ENCODE peak calls at places on chromosomes 4 and X, in eight cellular contexts. P, X, O, F, B, A, T and R are unnamed samples.

GRCh38 chr4:95267081-95267480 is 281.7 kb downstream of the UNC5C start:
- DNase-seq in P (no peak), X (no peak), O (no peak), F (no peak), B (no peak), A (no peak), T (peak), R (no peak)

GRCh38 chr4:139633661-139634060 is 32.0 kb upstream of the MGST2 start:
- DNase-seq in P (peak), X (peak), O (peak), F (no peak), B (peak), A (no peak), T (peak), R (no peak)

GRCh38 chr4:73479323-73479722 is 2.2 kb upstream of the AFM start:
- DNase-seq in P (no peak), X (no peak), O (no peak), F (no peak), B (no peak), A (no peak), T (no peak), R (no peak)

GRCh38 chr4:178937130-178937529 is 1494.9 kb upstream of the AGA start:
- DNase-seq in P (no peak), X (no peak), O (no peak), F (no peak), B (no peak), A (no peak), T (peak), R (no peak)

GRCh38 chr4:21544410-21544809 is 404.2 kb downstream of the KCNIP4 start:
- DNase-seq in P (no peak), X (no peak), O (peak), F (no peak), B (no peak), A (no peak), T (no peak), R (no peak)

GRCh38 chr4:14504162-14504561 is 498.1 kb upstream of the CPEB2 start:
- DNase-seq in P (no peak), X (no peak), O (no peak), F (no peak), B (no peak), A (no peak), T (no peak), R (no peak)

GRCh38 chrX:120514236-120514635 is 45.1 kb upstream of the LAMP2 start:
- DNase-seq in P (no peak), X (no peak), O (peak), F (no peak), B (peak), A (no peak), T (peak), R (no peak)

GRCh38 chr4:47218631-47219030 is 187.3 kb downstream of the GABRB1 start:
- DNase-seq in P (no peak), X (no peak), O (no peak), F (no peak), B (no peak), A (no peak), T (no peak), R (no peak)

GRCh38 chr4:13706130-13706529 is 78.6 kb upstream of the BOD1L1 start:
- DNase-seq in P (no peak), X (no peak), O (no peak), F (no peak), B (no peak), A (no peak), T (no peak), R (no peak)

GRCh38 chr4:181166742-181167399 is 1076.3 kb upstream of the TENM3 start:
- DNase-seq in P (no peak), X (no peak), O (no peak), F (no peak), B (no peak), A (no peak), T (no peak), R (no peak)

GRCh38 chrX:45063319-45064095 is 137.2 kb downstream of the DIPK2B start:
- DNase-seq in P (no peak), X (no peak), O (no peak), F (no peak), B (no peak), A (no peak), T (no peak), R (no peak)

GRCh38 chr4:23333946-23334878 is 555.6 kb downstream of the PPARGC1A start:
- DNase-seq in P (no peak), X (no peak), O (peak), F (no peak), B (peak), A (no peak), T (peak), R (no peak)

GRCh38 chr4:154985673-154986072 is 204.6 kb downstream of the RBM46 start:
- DNase-seq in P (no peak), X (no peak), O (no peak), F (no peak), B (no peak), A (no peak), T (peak), R (no peak)

GRCh38 chr4:3713346-3713745 is 52.8 kb upstream of the ADRA2C start:
- DNase-seq in P (no peak), X (no peak), O (no peak), F (no peak), B (no peak), A (peak), T (no peak), R (no peak)

GRCh38 chrX:108439434-108439883 is at the start of gene COL4A5:
- DNase-seq in P (peak), X (peak), O (peak), F (no peak), B (peak), A (peak), T (peak), R (no peak)

GRCh38 chrX:41265615-41266014 is 68.3 kb upstream of the DDX3X start:
- DNase-seq in P (no peak), X (no peak), O (no peak), F (peak), B (no peak), A (peak), T (peak), R (no peak)

GRCh38 chrX:120310861-120311631 is at the start of gene TMEM255A:
- DNase-seq in P (no peak), X (peak), O (peak), F (no peak), B (peak), A (peak), T (peak), R (no peak)

GRCh38 chr4:148017801-148018200 is 285.9 kb downstream of the ARHGAP10 start:
- DNase-seq in P (no peak), X (no peak), O (no peak), F (no peak), B (no peak), A (no peak), T (no peak), R (no peak)

GRCh38 chr4:76420901-76421581 is at the start of gene CCDC158:
- DNase-seq in P (peak), X (peak), O (no peak), F (no peak), B (no peak), A (no peak), T (peak), R (no peak)

GRCh38 chrX:134137353-134137752 is 99.6 kb upstream of the CCDC160 start:
- DNase-seq in P (no peak), X (no peak), O (no peak), F (no peak), B (no peak), A (no peak), T (no peak), R (no peak)

GRCh38 chr4:146155152-146155724 is 20.3 kb upstream of the LSM6 start:
- DNase-seq in P (no peak), X (no peak), O (no peak), F (no peak), B (no peak), A (no peak), T (no peak), R (no peak)

GRCh38 chr4:3680656-3681055 is 85.5 kb upstream of the ADRA2C start:
- DNase-seq in P (no peak), X (no peak), O (peak), F (no peak), B (no peak), A (no peak), T (no peak), R (no peak)

GRCh38 chrX:18961686-18962085 is 22.2 kb downstream of the PHKA2 start:
- DNase-seq in P (no peak), X (no peak), O (no peak), F (no peak), B (no peak), A (no peak), T (peak), R (no peak)

GRCh38 chr4:153618831-153619230 is 65.2 kb upstream of the TLR2 start:
- DNase-seq in P (no peak), X (no peak), O (peak), F (no peak), B (peak), A (no peak), T (no peak), R (no peak)

GRCh38 chrX:47467106-47467505 is 15.9 kb downstream of the ZNF41 start:
- DNase-seq in P (no peak), X (no peak), O (no peak), F (no peak), B (no peak), A (no peak), T (no peak), R (no peak)

GRCh38 chr4:158946825-158947224 is 156.1 kb upstream of the RAPGEF2 start:
- DNase-seq in P (no peak), X (no peak), O (no peak), F (no peak), B (no peak), A (no peak), T (no peak), R (no peak)

GRCh38 chrX:13489451-13489850 is 80.0 kb upstream of the EGFL6 start:
- DNase-seq in P (peak), X (peak), O (no peak), F (peak), B (no peak), A (no peak), T (peak), R (no peak)

GRCh38 chrX:69097451-69098236 is 67.6 kb downstream of the PJA1 start:
- DNase-seq in P (no peak), X (no peak), O (peak), F (no peak), B (no peak), A (no peak), T (no peak), R (no peak)

GRCh38 chr4:19850909-19851308 is 400.8 kb upstream of the SLIT2 start:
- DNase-seq in P (no peak), X (no peak), O (no peak), F (no peak), B (no peak), A (no peak), T (peak), R (no peak)

GRCh38 chrX:44400588-44400987 is 57.1 kb upstream of the EFHC2 start:
- DNase-seq in P (no peak), X (no peak), O (no peak), F (no peak), B (no peak), A (no peak), T (peak), R (no peak)

GRCh38 chrX:136778914-136779313 is 1.8 kb downstream of the ARHGEF6 start:
- DNase-seq in P (no peak), X (no peak), O (no peak), F (no peak), B (no peak), A (no peak), T (no peak), R (no peak)

GRCh38 chr4:142815834-142816233 is 30.3 kb downstream of the INPP4B start:
- DNase-seq in P (no peak), X (no peak), O (no peak), F (no peak), B (no peak), A (no peak), T (peak), R (no peak)

GRCh38 chrX:47311857-47312774 is 58.3 kb upstream of the ZNF157 start:
- DNase-seq in P (peak), X (no peak), O (peak), F (no peak), B (peak), A (peak), T (peak), R (no peak)

GRCh38 chr4:88320780-88321373 is 36.5 kb upstream of the PPM1K start:
- DNase-seq in P (peak), X (no peak), O (peak), F (no peak), B (no peak), A (no peak), T (peak), R (no peak)
- H3K4me3 ChIP-seq in P (no peak), X (no peak), O (peak), F (peak), B (no peak), A (no peak), T (no peak), R (no peak)

GRCh38 chrX:23552289-23552688 is 115.0 kb upstream of the PRDX4 start:
- DNase-seq in P (no peak), X (no peak), O (no peak), F (no peak), B (no peak), A (no peak), T (no peak), R (no peak)

GRCh38 chrX:23557070-23557469 is 110.2 kb upstream of the PRDX4 start:
- DNase-seq in P (no peak), X (no peak), O (no peak), F (no peak), B (no peak), A (no peak), T (peak), R (no peak)

GRCh38 chrX:23559975-23560374 is 107.3 kb upstream of the PRDX4 start:
- DNase-seq in P (no peak), X (no peak), O (peak), F (no peak), B (no peak), A (no peak), T (no peak), R (no peak)

GRCh38 chrX:23554304-23554703 is 113.0 kb upstream of the PRDX4 start:
- DNase-seq in P (no peak), X (no peak), O (no peak), F (no peak), B (peak), A (no peak), T (peak), R (no peak)
- TF ChIP-seq CTCF in P (no peak), X (peak), O (peak), F (peak), B (peak), A (no peak), T (peak), R (peak)

DNA sequence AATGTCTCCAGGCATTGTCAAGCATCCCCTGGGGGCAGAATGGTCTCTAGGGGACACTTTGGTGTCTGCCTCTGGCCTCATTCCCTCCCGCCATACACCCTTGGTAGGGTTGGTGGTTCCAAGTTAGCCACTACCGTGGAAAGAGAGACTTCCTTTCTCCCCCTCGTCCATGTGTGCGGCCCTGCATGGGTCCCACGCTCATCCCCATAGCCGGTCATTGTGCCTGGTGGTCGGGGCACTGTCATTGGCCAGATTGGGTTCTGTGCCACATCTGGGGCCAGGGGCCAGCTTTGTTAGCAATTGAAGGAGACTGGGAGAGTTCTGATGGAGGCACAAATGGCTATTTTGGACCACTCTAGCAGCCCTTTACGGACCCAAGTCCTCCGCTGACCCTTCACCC is 17.3 kb downstream of the CLCN4 start:
- DNase-seq in P (no peak), X (no peak), O (no peak), F (no peak), B (no peak), A (no peak), T (no peak), R (no peak)
- H3K27ac ChIP-seq in P (peak), X (no peak), O (peak), F (no peak), B (no peak), A (peak), T (no peak), R (peak)

GRCh38 chr4:110610620-110610939 is 12.3 kb downstream of the PITX2 start:
- DNase-seq in P (no peak), X (no peak), O (peak), F (no peak), B (no peak), A (no peak), T (no peak), R (no peak)

GRCh38 chr4:110609044-110609750 is 13.7 kb downstream of the PITX2 start:
- DNase-seq in P (no peak), X (no peak), O (peak), F (no peak), B (peak), A (no peak), T (no peak), R (no peak)

GRCh38 chr4:110611968-110612447 is 10.9 kb downstream of the PITX2 start:
- DNase-seq in P (no peak), X (no peak), O (peak), F (no peak), B (no peak), A (no peak), T (no peak), R (no peak)

GRCh38 chr4:110612631-110613269 is 10.1 kb downstream of the PITX2 start:
- DNase-seq in P (no peak), X (no peak), O (peak), F (no peak), B (no peak), A (no peak), T (no peak), R (no peak)

GRCh38 chr4:110610940-110611785 is 11.7 kb downstream of the PITX2 start:
- DNase-seq in P (no peak), X (no peak), O (peak), F (no peak), B (no peak), A (no peak), T (no peak), R (no peak)
- H3K4me3 ChIP-seq in P (peak), X (no peak), O (peak), F (peak), B (no peak), A (no peak), T (no peak), R (no peak)

GRCh38 chr4:1767770-1768366 is 25.2 kb upstream of the FGFR3 start:
- DNase-seq in P (peak), X (no peak), O (peak), F (no peak), B (peak), A (no peak), T (peak), R (no peak)
- TF ChIP-seq CTCF in P (no peak), X (peak), O (peak), F (no peak), B (peak), A (no peak), T (peak), R (no peak)

GRCh38 chr4:67616478-67616877 is 58.0 kb downstream of the STAP1 start:
- DNase-seq in P (no peak), X (no peak), O (no peak), F (no peak), B (no peak), A (no peak), T (no peak), R (no peak)

GRCh38 chr4:67615119-67615518 is 56.6 kb downstream of the STAP1 start:
- DNase-seq in P (no peak), X (no peak), O (no peak), F (no peak), B (no peak), A (no peak), T (no peak), R (no peak)

DNA sequence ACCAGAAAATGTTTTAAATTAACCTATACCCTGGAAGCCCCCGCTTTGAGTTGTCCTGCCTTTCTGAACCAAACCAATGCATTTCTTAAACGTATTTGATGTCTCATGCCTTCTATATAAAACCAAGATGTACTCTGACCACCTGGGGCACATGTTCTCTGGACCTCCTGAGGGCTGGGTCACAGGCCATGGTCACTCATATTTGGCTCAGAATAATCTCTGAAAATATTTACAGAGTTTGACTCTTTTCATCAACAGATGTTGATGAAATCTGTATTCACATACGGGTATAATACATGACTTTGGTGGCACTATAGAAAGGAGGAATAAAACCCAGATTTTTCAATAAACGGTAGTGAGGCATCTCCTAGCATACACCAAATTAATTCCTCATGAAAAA is 55.7 kb downstream of the STAP1 start:
- DNase-seq in P (no peak), X (no peak), O (no peak), F (no peak), B (no peak), A (no peak), T (no peak), R (no peak)
- H3K27ac ChIP-seq in P (no peak), X (no peak), O (no peak), F (no peak), B (no peak), A (no peak), T (no peak), R (no peak)

GRCh38 chr4:40536032-40536431 is 93.6 kb downstream of the RBM47 start:
- DNase-seq in P (no peak), X (no peak), O (no peak), F (no peak), B (no peak), A (no peak), T (no peak), R (no peak)
- H3K4me3 ChIP-seq in P (no peak), X (no peak), O (no peak), F (no peak), B (no peak), A (no peak), T (no peak), R (no peak)

GRCh38 chr4:173860079-173860478 is 330.1 kb upstream of the HAND2 start:
- DNase-seq in P (no peak), X (no peak), O (no peak), F (no peak), B (no peak), A (no peak), T (no peak), R (no peak)
- TF ChIP-seq CTCF in P (no peak), X (no peak), O (no peak), F (no peak), B (no peak), A (no peak), T (no peak), R (no peak)

GRCh38 chr4:99059550-99059949 is 29.0 kb downstream of the ADH5 start:
- DNase-seq in P (no peak), X (no peak), O (no peak), F (no peak), B (no peak), A (no peak), T (no peak), R (no peak)
- H3K27ac ChIP-seq in P (peak), X (no peak), O (no peak), F (peak), B (no peak), A (no peak), T (peak), R (no peak)

GRCh38 chr4:89641367-89641687 is 195.6 kb downstream of the SNCA start:
- DNase-seq in P (no peak), X (no peak), O (no peak), F (no peak), B (no peak), A (no peak), T (no peak), R (no peak)
- H3K4me3 ChIP-seq in P (no peak), X (peak), O (no peak), F (no peak), B (no peak), A (no peak), T (no peak), R (no peak)